ENCODE peak calls at places on chromosomes 4 and X, in four cellular contexts. G, Y, I and D are unnamed samples.

GRCh38 chr4:155629183-155629825 is 37.3 kb upstream of the GUCY1A1 start:
- DNase-seq in G (peak; percentile 47), Y (no peak), I (no peak), D (peak; percentile 61)

GRCh38 chr4:33080262-33080661 is 2360.1 kb downstream of the PCDH7 start:
- DNase-seq in G (peak; percentile 88), Y (no peak), I (no peak), D (peak; percentile 10)

GRCh38 chr4:1472148-1472797 is 66.0 kb upstream of the NKX1-1 start:
- DNase-seq in G (no peak), Y (no peak), I (peak; percentile 70), D (no peak)

GRCh38 chrX:134622056-134622812 is 36.0 kb downstream of the PLAC1 start:
- DNase-seq in G (peak; percentile 89), Y (no peak), I (no peak), D (peak; percentile 83)

GRCh38 chr4:173666-174314 is 49.5 kb downstream of the ZNF718 start:
- DNase-seq in G (no peak), Y (no peak), I (no peak), D (no peak)

GRCh38 chr4:146916479-146917076 is 29.1 kb downstream of the TTC29 start:
- DNase-seq in G (peak; percentile 65), Y (no peak), I (no peak), D (peak; percentile 66)

GRCh38 chrX:13966071-13966850 is 63.4 kb downstream of the GEMIN8 start:
- DNase-seq in G (peak; percentile 50), Y (peak; percentile 13), I (no peak), D (peak; percentile 49)

GRCh38 chrX:68238568-68238967 is 194.7 kb downstream of the OPHN1 start:
- DNase-seq in G (no peak), Y (no peak), I (no peak), D (no peak)

GRCh38 chrX:70508296-70508911 is 63.8 kb downstream of the DLG3 start:
- DNase-seq in G (peak; percentile 23), Y (no peak), I (no peak), D (peak; percentile 17)

GRCh38 chr4:147108409-147108808 is 162.7 kb upstream of the TTC29 start:
- DNase-seq in G (peak; percentile 21), Y (no peak), I (no peak), D (peak; percentile 69)

GRCh38 chr4:76639292-76639691 is 204.3 kb downstream of the SHROOM3 start:
- DNase-seq in G (no peak), Y (no peak), I (no peak), D (no peak)

GRCh38 chr4:138509346-138509745 is 267.2 kb upstream of the SLC7A11 start:
- DNase-seq in G (no peak), Y (no peak), I (no peak), D (no peak)

GRCh38 chr4:11548529-11549176 is 120.0 kb upstream of the HS3ST1 start:
- DNase-seq in G (peak; percentile 20), Y (no peak), I (no peak), D (peak; percentile 21)

GRCh38 chr4:15361529-15361928 is 66.3 kb upstream of the C1QTNF7 start:
- DNase-seq in G (no peak), Y (no peak), I (no peak), D (no peak)

GRCh38 chr4:157700898-157701694 is 471.7 kb downstream of the GASK1B start:
- DNase-seq in G (peak; percentile 6), Y (no peak), I (no peak), D (peak; percentile 6)

GRCh38 chr4:64940698-64941097 is 531.4 kb upstream of the TECRL start:
- DNase-seq in G (no peak), Y (no peak), I (no peak), D (peak; percentile 25)

GRCh38 chr4:124846306-124846705 is 133.8 kb upstream of the ANKRD50 start:
- DNase-seq in G (no peak), Y (no peak), I (no peak), D (no peak)

GRCh38 chr4:177051473-177052060 is 258.1 kb upstream of the NEIL3 start:
- DNase-seq in G (peak; percentile 42), Y (no peak), I (no peak), D (peak; percentile 55)

GRCh38 chrX:44157858-44158257 is 184.7 kb upstream of the NDP start:
- DNase-seq in G (no peak), Y (no peak), I (no peak), D (no peak)

GRCh38 chr4:92251711-92252110 is 52.1 kb upstream of the GRID2 start:
- DNase-seq in G (peak; percentile 52), Y (no peak), I (no peak), D (peak; percentile 18)

GRCh38 chr4:92254767-92255442 is 48.9 kb upstream of the GRID2 start:
- DNase-seq in G (no peak), Y (no peak), I (no peak), D (no peak)

GRCh38 chr4:92253986-92254671 is 49.6 kb upstream of the GRID2 start:
- DNase-seq in G (no peak), Y (no peak), I (no peak), D (no peak)

GRCh38 chr4:92252846-92253245 is 50.9 kb upstream of the GRID2 start:
- DNase-seq in G (no peak), Y (no peak), I (no peak), D (no peak)

GRCh38 chr4:92253550-92253949 is 50.2 kb upstream of the GRID2 start:
- DNase-seq in G (no peak), Y (no peak), I (no peak), D (no peak)
- H3K4me3 ChIP-seq in G (no peak overlapping the region), Y (no peak overlapping the region), I (no peak overlapping the region), D (no peak overlapping the region)

GRCh38 chr4:53613428-53613827 is 22.1 kb upstream of the LNX1 start:
- DNase-seq in G (no peak), Y (no peak), I (no peak), D (no peak)

GRCh38 chr4:53617101-53617680 is 25.9 kb upstream of the LNX1 start:
- DNase-seq in G (no peak), Y (no peak), I (no peak), D (no peak)

GRCh38 chr4:53616219-53616618 is 24.9 kb upstream of the LNX1 start:
- DNase-seq in G (no peak), Y (no peak), I (no peak), D (no peak)

GRCh38 chr4:53618321-53618720 is 27.0 kb upstream of the LNX1 start:
- DNase-seq in G (no peak), Y (no peak), I (no peak), D (no peak)

GRCh38 chr4:53614616-53615015 is 23.3 kb upstream of the LNX1 start:
- DNase-seq in G (no peak), Y (no peak), I (no peak), D (no peak)
- TF ChIP-seq CTCF in G (no peak), Y (no peak), I (no peak), D (no peak)

GRCh38 chr4:185504098-185505047 is 30.9 kb downstream of the PDLIM3 start:
- DNase-seq in G (peak; percentile 77), Y (no peak), I (no peak), D (peak; percentile 92)
- H3K4me3 ChIP-seq in G (no peak overlapping the region), Y (no peak overlapping the region), I (no peak overlapping the region), D (peak overlapping the region; percentile 24)

DNA sequence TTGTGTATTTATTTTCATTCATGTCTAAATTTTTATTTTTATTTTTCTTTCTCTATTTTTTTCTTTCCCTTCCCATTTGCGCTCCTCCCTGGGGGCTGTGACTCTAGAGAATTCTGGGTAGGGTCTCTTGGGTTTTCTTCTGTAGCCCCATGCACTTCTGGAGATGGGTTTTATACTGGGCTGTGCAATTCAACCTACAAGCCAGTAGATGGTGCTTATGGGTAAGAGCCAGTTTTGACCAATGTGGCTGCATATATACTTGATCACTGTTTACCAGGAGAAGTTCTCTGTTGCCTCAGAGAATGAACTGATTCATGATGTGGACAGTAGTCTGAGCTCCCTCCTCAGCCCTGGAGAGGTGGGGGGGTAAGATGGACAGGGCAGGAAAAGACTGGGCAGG is 614.6 kb downstream of the PCDH19 start:
- DNase-seq in G (no peak), Y (no peak), I (no peak), D (peak; percentile 1)
- TF ChIP-seq CTCF in G (no peak), Y (no peak), I (no peak), D (no peak)

DNA sequence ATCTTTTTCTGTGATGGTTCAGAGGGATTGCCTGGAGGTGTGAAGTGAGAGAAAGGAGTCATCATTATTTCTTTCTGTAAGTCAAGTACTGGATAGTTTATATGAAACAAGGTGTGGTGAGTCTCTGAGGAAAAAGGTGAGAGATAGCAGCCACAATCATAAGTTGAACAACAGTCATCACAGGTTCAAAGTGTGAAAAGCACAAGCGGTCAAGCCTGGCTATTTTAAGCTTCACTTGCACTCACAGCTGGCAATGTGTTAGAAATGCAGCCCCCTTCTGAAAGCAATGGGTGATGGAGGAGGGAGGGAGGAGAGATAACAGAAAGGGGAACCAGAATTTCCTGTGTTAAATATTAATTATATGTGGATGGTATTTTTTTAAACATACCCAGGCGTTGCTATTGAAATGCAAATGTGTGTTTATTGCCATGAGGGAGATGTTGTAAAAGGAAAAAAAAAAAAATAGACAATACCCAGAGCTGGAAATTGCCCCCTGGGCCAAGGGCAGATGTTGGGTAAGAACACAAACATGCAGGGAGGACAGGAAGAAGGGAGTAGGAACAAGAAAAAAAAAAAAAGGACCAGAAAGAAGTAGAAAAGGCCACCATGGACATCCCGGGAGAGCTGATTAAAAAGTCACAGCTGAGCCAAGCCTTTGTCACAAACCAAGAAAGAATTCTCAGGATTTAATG is 26.8 kb upstream of the BMP3 start:
- DNase-seq in G (no peak), Y (no peak), I (no peak), D (no peak)
- H3K4me3 ChIP-seq in G (no peak overlapping the region), Y (no peak overlapping the region), I (no peak overlapping the region), D (no peak overlapping the region)

GRCh38 chr4:40033603-40034002 is 23.0 kb upstream of the N4BP2 start:
- DNase-seq in G (no peak), Y (no peak), I (no peak), D (no peak)
- TF ChIP-seq CTCF in G (no peak), Y (no peak), I (no peak), D (no peak)

DNA sequence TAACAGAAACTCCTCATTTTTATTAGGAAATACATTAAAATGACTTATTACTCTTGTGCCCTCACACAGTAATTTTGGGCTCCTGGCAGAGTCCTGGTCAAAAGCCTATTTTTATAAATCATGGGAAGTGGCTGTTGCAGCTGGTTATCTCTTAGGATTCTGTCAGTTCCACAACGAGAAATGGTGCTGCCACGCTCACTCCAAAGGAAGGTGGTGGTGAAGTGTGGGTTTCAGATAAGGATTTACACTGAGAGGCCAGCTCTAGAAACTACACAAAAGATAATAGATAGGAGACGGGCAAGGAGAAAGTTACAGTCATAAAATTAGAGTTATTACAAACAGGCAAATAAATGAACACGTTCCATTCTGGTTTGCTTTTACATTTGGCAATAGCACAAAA is 159.1 kb upstream of the FAM241A start:
- DNase-seq in G (no peak), Y (no peak), I (no peak), D (no peak)
- H3K4me3 ChIP-seq in G (no peak overlapping the region), Y (no peak overlapping the region), I (no peak overlapping the region), D (no peak overlapping the region)

DNA sequence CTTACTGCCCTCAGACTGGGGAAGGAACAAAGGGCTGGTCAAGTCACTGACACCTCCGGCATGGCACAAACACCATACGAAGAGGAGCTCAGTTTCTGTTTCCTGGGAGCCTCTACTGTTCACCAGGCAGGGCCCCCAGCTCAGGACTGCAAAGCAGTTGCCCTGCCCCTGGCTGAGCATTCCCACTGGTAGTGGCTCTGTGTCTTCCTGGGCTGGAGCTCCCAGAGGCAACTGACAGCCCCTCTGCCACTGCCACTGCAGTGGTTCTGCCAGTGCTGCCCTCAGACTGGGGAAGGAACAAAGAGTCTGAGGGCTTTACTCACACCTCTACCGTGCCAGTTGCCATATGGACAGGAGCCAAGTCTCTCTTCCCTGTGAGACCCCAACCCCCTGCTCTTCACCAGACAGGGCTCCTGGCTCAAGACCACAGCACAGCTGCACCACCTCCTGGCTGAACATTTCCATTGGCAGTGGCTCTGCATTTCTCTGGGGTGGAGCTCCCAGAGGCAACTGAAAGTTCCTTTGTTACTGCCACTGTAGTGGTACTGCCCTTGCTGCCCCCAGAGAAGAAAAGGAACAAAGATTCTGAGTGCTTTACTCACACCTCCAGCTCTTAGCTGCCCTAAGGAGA is 67.9 kb downstream of the SMARCA5 start:
- DNase-seq in G (no peak), Y (no peak), I (no peak), D (no peak)
- TF ChIP-seq CTCF in G (no peak), Y (no peak), I (no peak), D (no peak)